ENCODE peak calls at places on chromosomes 5 and 9, in four cellular contexts. C is GM12878, B is H1, S is HepG2. U is an unnamed sample. For H3K4me1, the result is how much of the 10 kb centered on the place peaks cover.

GRCh38 chr9:78187763-78188495 is 47.9 kb upstream of the CEP78 start:
- DNase-seq in C (no peak), B (no peak), S (no peak), U (no peak)

GRCh38 chr5:150570333-150570732 is 62.4 kb downstream of the NDST1 start:
- DNase-seq in C (no peak), B (no peak), S (no peak), U (no peak)

GRCh38 chr9:110942522-110942921 is 95.7 kb downstream of the LPAR1 start:
- DNase-seq in C (no peak), B (no peak), S (no peak), U (peak)

GRCh38 chr5:140587495-140587894 is 22.9 kb downstream of the SLC35A4 start:
- DNase-seq in C (no peak), B (no peak), S (no peak), U (no peak)

GRCh38 chr9:86500667-86501435 is 146.6 kb upstream of the TUT7 start:
- DNase-seq in C (no peak), B (no peak), S (no peak), U (no peak)

GRCh38 chr9:27535701-27536118 is 6.1 kb upstream of the MOB3B start:
- DNase-seq in C (no peak), B (peak), S (no peak), U (peak)

GRCh38 chr5:149635394-149635793 is 54.1 kb downstream of the ARHGEF37 start:
- DNase-seq in C (no peak), B (no peak), S (no peak), U (no peak)

GRCh38 chr5:30539004-30539634 is 654.4 kb upstream of the CDH6 start:
- DNase-seq in C (no peak), B (no peak), S (no peak), U (no peak)

GRCh38 chr9:101128623-101129022 is 100.1 kb downstream of the PLPPR1 start:
- DNase-seq in C (no peak), B (no peak), S (no peak), U (no peak)

GRCh38 chr9:74125916-74126315 is 371.2 kb upstream of the RORB start:
- DNase-seq in C (no peak), B (no peak), S (no peak), U (no peak)

GRCh38 chr5:34891981-34892380 is 23.3 kb downstream of the RAD1 start:
- DNase-seq in C (no peak), B (no peak), S (no peak), U (no peak)
- TF ChIP-seq SUZ12 in C (no peak), B (no peak), S (no peak), U (no peak)

GRCh38 chr5:41598011-41598410 is 87.6 kb upstream of the PLCXD3 start:
- DNase-seq in C (no peak), B (no peak), S (no peak), U (no peak)

GRCh38 chr5:41600738-41601137 is 90.3 kb upstream of the PLCXD3 start:
- DNase-seq in C (no peak), B (no peak), S (no peak), U (no peak)
- H3K4me1 ChIP-seq in C (under half), B (under half), S (under half), U (under half)

GRCh38 chr5:84370176-84370575 is 14.5 kb downstream of the EDIL3 start:
- DNase-seq in C (no peak), B (no peak), S (no peak), U (no peak)
- H3K9ac ChIP-seq in C (no peak), B (no peak), S (no peak), U (no peak)

GRCh38 chr9:72041775-72042194 is 18.6 kb downstream of the C9orf57 start:
- DNase-seq in C (peak), B (no peak), S (no peak), U (no peak)
- TF ChIP-seq SUZ12 in C (no peak), B (no peak), S (no peak), U (no peak)

DNA sequence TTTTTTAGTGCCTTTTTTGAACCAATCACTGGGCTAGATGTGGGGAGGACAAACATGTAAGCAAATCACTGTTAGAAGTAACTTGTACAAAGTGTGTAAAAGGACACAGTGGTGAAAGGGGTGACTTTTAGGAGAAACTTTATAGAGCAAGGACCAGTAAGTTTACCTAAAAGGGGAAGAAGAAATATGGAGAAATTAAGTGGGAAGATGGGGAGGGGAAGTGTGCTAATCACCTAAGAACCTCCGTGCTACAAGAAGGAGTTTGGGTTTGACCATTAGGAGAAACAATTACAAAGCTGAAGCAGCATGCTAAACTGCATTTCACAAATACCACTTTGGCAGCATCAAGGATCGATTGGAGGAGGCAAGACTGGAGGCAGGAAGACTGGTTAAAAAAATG is 17.3 kb downstream of the ITGA1 start:
- DNase-seq in C (no peak), B (no peak), S (no peak), U (no peak)
- H3K4me1 ChIP-seq in C (under half), B (under half), S (half or more), U (under half)

GRCh38 chr5:14834062-14834461 is 37.5 kb downstream of the ANKH start:
- DNase-seq in C (no peak), B (no peak), S (no peak), U (no peak)
- H3K9ac ChIP-seq in C (no peak), B (no peak), S (no peak), U (no peak)

U was measured in NT2/D1.